ENCODE peak calls at places on chromosomes 2 and 18, in four cellular contexts. K is effector memory CD8-positive, alpha-beta T cell; S is right cardiac atrium; L is A549. C is an unnamed sample.

GRCh38 chr2:233199870-233200269 is 51.6 kb upstream of the ATG16L1 start:
- DNase-seq in K (no peak), S (no peak), L (no peak), C (no peak)

GRCh38 chr2:193695367-193695766 is 1500.6 kb upstream of the TMEFF2 start:
- DNase-seq in K (no peak), S (no peak), L (no peak), C (no peak)

GRCh38 chr2:222272446-222273035 is 26.3 kb downstream of the PAX3 start:
- DNase-seq in K (no peak), S (no peak), L (no peak), C (no peak)

GRCh38 chr2:223697921-223698645 is 95.9 kb upstream of the SCG2 start:
- DNase-seq in K (no peak), S (no peak), L (no peak), C (no peak)

GRCh38 chr2:24016376-24016761 is 6.5 kb downstream of the MFSD2B start:
- DNase-seq in K (no peak), S (no peak), L (no peak), C (no peak)

GRCh38 chr2:14751581-14751980 is 119.1 kb downstream of the LRATD1 start:
- DNase-seq in K (no peak), S (no peak), L (no peak), C (no peak)

GRCh38 chr2:143030127-143030526 is 99.1 kb upstream of the ARHGAP15 start:
- DNase-seq in K (no peak), S (no peak), L (no peak), C (no peak)

GRCh38 chr18:7139409-7139808 is 21.8 kb upstream of the LAMA1 start:
- DNase-seq in K (no peak), S (no peak), L (no peak), C (no peak)

GRCh38 chr2:148957023-148957422 is 81.5 kb upstream of the LYPD6B start:
- DNase-seq in K (no peak), S (no peak), L (no peak), C (no peak)

C was measured in sciatic nerve.